ENCODE peak calls at places on chromosome 12, in eight cellular contexts. One of them, this sample, is unnamed. For H3K4me1, the result is how much of the 10 kb centered on the place peaks cover.

GRCh38 chr12:131044136-131044535 is 90.4 kb downstream of the ADGRD1 start:
- DNase-seq in IMR-90: no peak
- DNase-seq in pancreas: peak
- DNase-seq in right cardiac atrium: peak
- DNase-seq in foreskin keratinocyte: no peak
- DNase-seq in uterus: no peak
- DNase-seq in Peyer's patch: no peak
- DNase-seq in spleen: peak
- DNase-seq in this sample: no peak

GRCh38 chr12:96879301-96879700 is 27.8 kb upstream of the NEDD1 start:
- DNase-seq in right cardiac atrium: no peak
- DNase-seq in pancreas: no peak
- DNase-seq in uterus: no peak
- DNase-seq in Peyer's patch: no peak
- DNase-seq in IMR-90: no peak
- DNase-seq in spleen: no peak
- DNase-seq in foreskin keratinocyte: no peak
- DNase-seq in this sample: no peak

GRCh38 chr12:12736759-12737676 is 19.9 kb downstream of the CDKN1B start:
- DNase-seq in pancreas: no peak
- DNase-seq in IMR-90: peak
- DNase-seq in uterus: no peak
- DNase-seq in Peyer's patch: no peak
- DNase-seq in right cardiac atrium: no peak
- DNase-seq in spleen: no peak
- DNase-seq in foreskin keratinocyte: no peak
- DNase-seq in this sample: no peak

GRCh38 chr12:15613981-15614380 is 175.2 kb downstream of the EPS8 start:
- DNase-seq in right cardiac atrium: no peak
- DNase-seq in pancreas: no peak
- DNase-seq in spleen: no peak
- DNase-seq in foreskin keratinocyte: no peak
- DNase-seq in uterus: no peak
- DNase-seq in IMR-90: no peak
- DNase-seq in Peyer's patch: no peak
- DNase-seq in this sample: no peak

GRCh38 chr12:110005319-110005973 is 6.2 kb downstream of the ANKRD13A start:
- DNase-seq in spleen: no peak
- DNase-seq in uterus: no peak
- DNase-seq in foreskin keratinocyte: no peak
- DNase-seq in right cardiac atrium: no peak
- DNase-seq in Peyer's patch: no peak
- DNase-seq in IMR-90: no peak
- DNase-seq in pancreas: no peak
- DNase-seq in this sample: no peak

GRCh38 chr12:110913119-110914056 is 7.0 kb downstream of the MYL2 start:
- DNase-seq in right cardiac atrium: no peak
- DNase-seq in Peyer's patch: no peak
- DNase-seq in uterus: no peak
- DNase-seq in IMR-90: no peak
- DNase-seq in pancreas: no peak
- DNase-seq in foreskin keratinocyte: no peak
- DNase-seq in spleen: no peak
- DNase-seq in this sample: no peak

GRCh38 chr12:53561590-53561953 is 54.3 kb upstream of the NPFF start:
- DNase-seq in right cardiac atrium: no peak
- DNase-seq in uterus: no peak
- DNase-seq in pancreas: no peak
- DNase-seq in Peyer's patch: no peak
- DNase-seq in spleen: no peak
- DNase-seq in IMR-90: peak
- DNase-seq in foreskin keratinocyte: peak
- DNase-seq in this sample: no peak

GRCh38 chr12:48279601-48280000 is 71.1 kb downstream of the ZNF641 start:
- DNase-seq in IMR-90: no peak
- DNase-seq in Peyer's patch: no peak
- DNase-seq in foreskin keratinocyte: no peak
- DNase-seq in spleen: no peak
- DNase-seq in right cardiac atrium: no peak
- DNase-seq in pancreas: no peak
- DNase-seq in uterus: no peak
- DNase-seq in this sample: no peak

GRCh38 chr12:58425481-58426392 is 484.4 kb downstream of the ATP23 start:
- DNase-seq in foreskin keratinocyte: peak
- DNase-seq in pancreas: no peak
- DNase-seq in spleen: no peak
- DNase-seq in Peyer's patch: no peak
- DNase-seq in IMR-90: peak
- DNase-seq in right cardiac atrium: peak
- DNase-seq in uterus: no peak
- DNase-seq in this sample: peak

GRCh38 chr12:97751704-97752103 is 289.1 kb downstream of the RMST start:
- DNase-seq in uterus: no peak
- DNase-seq in spleen: no peak
- DNase-seq in pancreas: no peak
- DNase-seq in IMR-90: no peak
- DNase-seq in Peyer's patch: no peak
- DNase-seq in right cardiac atrium: no peak
- DNase-seq in foreskin keratinocyte: no peak
- DNase-seq in this sample: no peak

GRCh38 chr12:95996034-95996658 is at the start of gene HAL:
- DNase-seq in spleen: peak
- DNase-seq in foreskin keratinocyte: no peak
- DNase-seq in right cardiac atrium: peak
- DNase-seq in IMR-90: no peak
- DNase-seq in uterus: no peak
- DNase-seq in pancreas: no peak
- DNase-seq in Peyer's patch: no peak
- DNase-seq in this sample: no peak

GRCh38 chr12:10802587-10802986 is at the start of gene TAS2R7:
- DNase-seq in foreskin keratinocyte: no peak
- DNase-seq in spleen: no peak
- DNase-seq in pancreas: no peak
- DNase-seq in right cardiac atrium: no peak
- DNase-seq in uterus: no peak
- DNase-seq in Peyer's patch: no peak
- DNase-seq in IMR-90: no peak
- DNase-seq in this sample: no peak

GRCh38 chr12:53743277-53744129 is 8.3 kb downstream of the CISTR start:
- DNase-seq in pancreas: peak
- DNase-seq in Peyer's patch: peak
- DNase-seq in IMR-90: peak
- DNase-seq in uterus: peak
- DNase-seq in spleen: peak
- DNase-seq in foreskin keratinocyte: peak
- DNase-seq in right cardiac atrium: no peak
- DNase-seq in this sample: no peak

GRCh38 chr12:126021675-126022074 is 956.4 kb downstream of the AACS start:
- DNase-seq in uterus: no peak
- DNase-seq in right cardiac atrium: no peak
- DNase-seq in pancreas: no peak
- DNase-seq in IMR-90: no peak
- DNase-seq in foreskin keratinocyte: no peak
- DNase-seq in spleen: no peak
- DNase-seq in Peyer's patch: no peak
- DNase-seq in this sample: no peak

GRCh38 chr12:28955491-28955890 is 193.6 kb upstream of the FAR2 start:
- DNase-seq in Peyer's patch: no peak
- DNase-seq in IMR-90: peak
- DNase-seq in foreskin keratinocyte: no peak
- DNase-seq in pancreas: no peak
- DNase-seq in uterus: no peak
- DNase-seq in right cardiac atrium: no peak
- DNase-seq in spleen: no peak
- DNase-seq in this sample: no peak

GRCh38 chr12:108663324-108664015 is 29.8 kb upstream of the SELPLG start:
- DNase-seq in IMR-90: no peak
- DNase-seq in spleen: no peak
- DNase-seq in right cardiac atrium: no peak
- DNase-seq in uterus: no peak
- DNase-seq in foreskin keratinocyte: peak
- DNase-seq in Peyer's patch: no peak
- DNase-seq in pancreas: no peak
- DNase-seq in this sample: no peak

GRCh38 chr12:10243803-10244520 is 31.3 kb downstream of the GABARAPL1 start:
- DNase-seq in right cardiac atrium: no peak
- DNase-seq in pancreas: no peak
- DNase-seq in Peyer's patch: no peak
- DNase-seq in uterus: no peak
- DNase-seq in IMR-90: no peak
- DNase-seq in spleen: no peak
- DNase-seq in foreskin keratinocyte: no peak
- DNase-seq in this sample: no peak

GRCh38 chr12:115698257-115698656 is 579.2 kb downstream of the MED13L start:
- DNase-seq in pancreas: no peak
- DNase-seq in Peyer's patch: no peak
- DNase-seq in uterus: no peak
- DNase-seq in foreskin keratinocyte: no peak
- DNase-seq in spleen: no peak
- DNase-seq in IMR-90: no peak
- DNase-seq in right cardiac atrium: no peak
- DNase-seq in this sample: no peak

DNA sequence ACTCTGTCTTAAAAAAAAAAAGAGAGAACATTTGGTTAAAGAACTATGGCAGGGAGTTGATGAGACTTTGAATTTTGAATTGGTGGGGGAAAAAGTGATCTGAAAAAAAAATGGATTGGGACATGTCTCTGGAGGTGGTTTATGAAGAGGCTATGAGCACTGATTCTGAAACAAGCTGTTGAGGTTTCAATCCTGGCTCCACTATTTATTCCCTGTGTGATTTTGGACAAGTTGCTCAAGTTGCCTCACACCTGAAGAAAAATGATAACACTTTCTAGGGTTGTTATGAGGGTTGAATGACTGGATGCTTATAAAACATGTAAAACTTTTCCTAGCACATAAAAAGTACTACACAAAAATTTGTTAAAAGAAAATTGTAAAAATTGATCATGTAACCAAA is 1.8 kb upstream of the ANO6 start:
- DNase-seq in IMR-90: no peak
- DNase-seq in foreskin keratinocyte: no peak
- DNase-seq in pancreas: no peak
- DNase-seq in right cardiac atrium: no peak
- DNase-seq in Peyer's patch: no peak
- DNase-seq in uterus: no peak
- DNase-seq in spleen: no peak
- DNase-seq in this sample: no peak
- H3K27ac ChIP-seq in IMR-90: no peak
- H3K27ac ChIP-seq in foreskin keratinocyte: no peak
- H3K27ac ChIP-seq in pancreas: no peak
- H3K27ac ChIP-seq in right cardiac atrium: no peak
- H3K27ac ChIP-seq in Peyer's patch: no peak
- H3K27ac ChIP-seq in uterus: peak
- H3K27ac ChIP-seq in spleen: no peak
- H3K27ac ChIP-seq in this sample: no peak

GRCh38 chr12:89946518-89946917 is 237.9 kb upstream of the ATP2B1 start:
- DNase-seq in foreskin keratinocyte: no peak
- DNase-seq in pancreas: no peak
- DNase-seq in spleen: no peak
- DNase-seq in IMR-90: no peak
- DNase-seq in uterus: no peak
- DNase-seq in right cardiac atrium: no peak
- DNase-seq in Peyer's patch: no peak
- DNase-seq in this sample: no peak

GRCh38 chr12:89943461-89943860 is 234.8 kb upstream of the ATP2B1 start:
- DNase-seq in right cardiac atrium: no peak
- DNase-seq in Peyer's patch: no peak
- DNase-seq in uterus: no peak
- DNase-seq in spleen: no peak
- DNase-seq in pancreas: no peak
- DNase-seq in foreskin keratinocyte: no peak
- DNase-seq in IMR-90: no peak
- DNase-seq in this sample: no peak

GRCh38 chr12:89947437-89948265 is 239.0 kb upstream of the ATP2B1 start:
- DNase-seq in spleen: no peak
- DNase-seq in Peyer's patch: no peak
- DNase-seq in IMR-90: peak
- DNase-seq in foreskin keratinocyte: peak
- DNase-seq in right cardiac atrium: no peak
- DNase-seq in uterus: peak
- DNase-seq in pancreas: no peak
- DNase-seq in this sample: no peak

GRCh38 chr12:89948266-89949175 is 239.9 kb upstream of the ATP2B1 start:
- DNase-seq in IMR-90: no peak
- DNase-seq in Peyer's patch: no peak
- DNase-seq in right cardiac atrium: no peak
- DNase-seq in uterus: no peak
- DNase-seq in pancreas: no peak
- DNase-seq in foreskin keratinocyte: no peak
- DNase-seq in spleen: no peak
- DNase-seq in this sample: no peak

GRCh38 chr12:89945123-89945522 is 236.5 kb upstream of the ATP2B1 start:
- DNase-seq in foreskin keratinocyte: no peak
- DNase-seq in Peyer's patch: no peak
- DNase-seq in IMR-90: no peak
- DNase-seq in right cardiac atrium: no peak
- DNase-seq in uterus: no peak
- DNase-seq in spleen: no peak
- DNase-seq in pancreas: no peak
- DNase-seq in this sample: no peak
- H3K4me1 ChIP-seq in foreskin keratinocyte: under half
- H3K4me1 ChIP-seq in Peyer's patch: under half
- H3K4me1 ChIP-seq in IMR-90: under half
- H3K4me1 ChIP-seq in right cardiac atrium: under half
- H3K4me1 ChIP-seq in uterus: under half
- H3K4me1 ChIP-seq in spleen: under half
- H3K4me1 ChIP-seq in pancreas: under half
- H3K4me1 ChIP-seq in this sample: under half

GRCh38 chr12:3533703-3534386 is 42.8 kb downstream of the PRMT8 start:
- DNase-seq in right cardiac atrium: peak
- DNase-seq in spleen: no peak
- DNase-seq in pancreas: no peak
- DNase-seq in IMR-90: no peak
- DNase-seq in foreskin keratinocyte: no peak
- DNase-seq in Peyer's patch: no peak
- DNase-seq in uterus: no peak
- DNase-seq in this sample: no peak
- H3K27ac ChIP-seq in right cardiac atrium: peak
- H3K27ac ChIP-seq in spleen: no peak
- H3K27ac ChIP-seq in pancreas: no peak
- H3K27ac ChIP-seq in IMR-90: no peak
- H3K27ac ChIP-seq in foreskin keratinocyte: no peak
- H3K27ac ChIP-seq in Peyer's patch: no peak
- H3K27ac ChIP-seq in uterus: no peak
- H3K27ac ChIP-seq in this sample: no peak

DNA sequence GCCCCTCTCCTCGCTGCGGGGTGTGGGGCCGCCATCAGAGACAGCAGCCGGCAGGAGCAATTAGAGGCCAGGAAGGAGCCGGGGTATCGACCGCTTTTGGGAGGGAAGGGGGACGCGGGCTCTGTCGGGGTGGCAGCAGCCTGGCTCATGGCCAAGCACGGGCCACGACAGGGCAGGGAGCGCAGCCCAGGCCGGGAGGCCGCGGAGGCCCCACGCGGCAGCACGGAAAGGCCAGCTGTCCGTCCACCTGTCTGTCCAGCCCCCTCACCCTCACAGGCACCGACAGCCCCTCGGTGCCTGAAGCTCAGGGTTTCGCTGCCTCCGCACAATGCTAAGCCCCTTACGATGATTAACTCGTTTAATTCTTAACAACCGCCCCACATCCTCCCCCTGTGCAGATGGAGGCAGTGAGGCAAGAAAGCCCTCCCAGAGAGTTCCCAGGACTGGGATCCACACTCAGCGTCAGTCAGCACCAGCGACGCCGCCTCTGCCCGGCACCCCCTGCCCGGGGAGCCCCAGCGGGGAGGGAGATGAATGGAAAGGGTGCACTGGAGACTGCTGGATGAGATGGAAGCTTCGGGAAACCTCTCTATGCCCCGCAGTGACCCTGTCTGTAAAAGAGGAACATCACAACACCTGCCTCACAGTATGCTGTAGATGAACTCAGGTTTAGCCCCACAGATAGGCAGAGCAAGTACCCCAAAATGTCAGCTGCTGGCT is 23.7 kb downstream of the NCOR2 start:
- DNase-seq in uterus: no peak
- DNase-seq in Peyer's patch: no peak
- DNase-seq in foreskin keratinocyte: no peak
- DNase-seq in spleen: peak
- DNase-seq in right cardiac atrium: peak
- DNase-seq in pancreas: no peak
- DNase-seq in IMR-90: no peak
- DNase-seq in this sample: no peak
- H3K4me1 ChIP-seq in uterus: under half
- H3K4me1 ChIP-seq in Peyer's patch: under half
- H3K4me1 ChIP-seq in foreskin keratinocyte: under half
- H3K4me1 ChIP-seq in spleen: under half
- H3K4me1 ChIP-seq in right cardiac atrium: under half
- H3K4me1 ChIP-seq in pancreas: under half
- H3K4me1 ChIP-seq in IMR-90: under half
- H3K4me1 ChIP-seq in this sample: under half